ENCODE peak calls at places on chromosomes 2 and 18, in five cellular contexts. Y is neuronal stem cell, D is H1, S is trophoblast cell, G is mesenchymal stem cell. P is an unnamed sample.

GRCh38 chr2:221708916-221709315 is 136.8 kb upstream of the EPHA4 start:
- DNase-seq in Y (no peak), D (no peak), S (no peak), G (no peak), P (no peak)

GRCh38 chr2:224736227-224736626 is 20.1 kb upstream of the CCDC195 start:
- DNase-seq in Y (no peak), D (no peak), S (no peak), G (no peak), P (no peak)

GRCh38 chr2:61689526-61689925 is 151.4 kb upstream of the XPO1 start:
- DNase-seq in Y (no peak), D (no peak), S (no peak), G (peak), P (no peak)

GRCh38 chr2:17709897-17710296 is 43.7 kb downstream of the SMC6 start:
- DNase-seq in Y (no peak), D (no peak), S (no peak), G (no peak), P (no peak)

GRCh38 chr2:178385595-178386148 is 65.3 kb downstream of the PRKRA start:
- DNase-seq in Y (no peak), D (no peak), S (peak), G (no peak), P (no peak)

GRCh38 chr2:19536136-19536535 is 177.7 kb upstream of the OSR1 start:
- DNase-seq in Y (peak), D (no peak), S (no peak), G (peak), P (no peak)

GRCh38 chr2:68251855-68252406 is 401 bp downstream of the PPP3R1 start:
- DNase-seq in Y (peak), D (no peak), S (peak), G (no peak), P (peak)

GRCh38 chr18:40250218-40250617 is 1704.8 kb upstream of the PIK3C3 start:
- DNase-seq in Y (no peak), D (no peak), S (no peak), G (no peak), P (no peak)

GRCh38 chr2:200177971-200178911 is 128.3 kb upstream of the SPATS2L start:
- DNase-seq in Y (no peak), D (no peak), S (no peak), G (no peak), P (no peak)

GRCh38 chr2:52072949-52073348 is 1041.0 kb upstream of the NRXN1 start:
- DNase-seq in Y (no peak), D (no peak), S (no peak), G (no peak), P (no peak)

GRCh38 chr18:3397786-3398185 is 52.2 kb upstream of the TGIF1 start:
- DNase-seq in Y (no peak), D (no peak), S (no peak), G (no peak), P (no peak)

GRCh38 chr2:166057363-166058169 is 70.3 kb downstream of the SCN1A start:
- DNase-seq in Y (peak), D (no peak), S (peak), G (peak), P (no peak)

GRCh38 chr2:189178007-189178406 is 1.6 kb downstream of the COL5A2 start:
- DNase-seq in Y (no peak), D (no peak), S (no peak), G (peak), P (no peak)
- H2BK12ac ChIP-seq in Y (no peak), D (no peak), S (no peak), G (no peak), P (no peak)

GRCh38 chr2:216661051-216661450 is 27.8 kb downstream of the IGFBP2 start:
- DNase-seq in Y (no peak), D (no peak), S (no peak), G (no peak), P (no peak)

GRCh38 chr2:216657963-216658362 is 24.7 kb downstream of the IGFBP2 start:
- DNase-seq in Y (no peak), D (no peak), S (no peak), G (no peak), P (no peak)

GRCh38 chr2:216658702-216659231 is 25.5 kb downstream of the IGFBP2 start:
- DNase-seq in Y (no peak), D (no peak), S (no peak), G (no peak), P (no peak)

GRCh38 chr2:216660496-216660895 is 27.3 kb downstream of the IGFBP2 start:
- DNase-seq in Y (no peak), D (no peak), S (no peak), G (no peak), P (no peak)

GRCh38 chr2:216659301-216659700 is 26.1 kb downstream of the IGFBP2 start:
- DNase-seq in Y (no peak), D (no peak), S (no peak), G (no peak), P (no peak)
- H2BK12ac ChIP-seq in Y (no peak), D (no peak), S (no peak), G (no peak), P (no peak)

GRCh38 chr2:240918258-240919091 is 12.3 kb downstream of the CROCC2 start:
- DNase-seq in Y (no peak), D (no peak), S (no peak), G (no peak), P (peak)
- H2BK12ac ChIP-seq in Y (no peak), D (no peak), S (no peak), G (no peak), P (no peak)

GRCh38 chr2:204126705-204127104 is 190.1 kb downstream of the ICOS start:
- DNase-seq in Y (no peak), D (no peak), S (no peak), G (no peak), P (no peak)

GRCh38 chr2:204124140-204124750 is 187.7 kb downstream of the ICOS start:
- DNase-seq in Y (no peak), D (no peak), S (no peak), G (no peak), P (no peak)

GRCh38 chr2:204131621-204132020 is 195.1 kb downstream of the ICOS start:
- DNase-seq in Y (no peak), D (no peak), S (no peak), G (no peak), P (no peak)

GRCh38 chr2:204129591-204130270 is 193.2 kb downstream of the ICOS start:
- DNase-seq in Y (no peak), D (no peak), S (peak), G (no peak), P (no peak)

GRCh38 chr2:204127238-204127637 is 190.7 kb downstream of the ICOS start:
- DNase-seq in Y (no peak), D (no peak), S (no peak), G (no peak), P (no peak)
- H2BK12ac ChIP-seq in Y (no peak), D (no peak), S (no peak), G (no peak), P (no peak)

GRCh38 chr18:31548825-31549224 is 42.9 kb upstream of the TTR start:
- DNase-seq in Y (no peak), D (no peak), S (no peak), G (no peak), P (no peak)
- H2BK12ac ChIP-seq in Y (no peak), D (no peak), S (no peak), G (no peak), P (no peak)

P was measured in H9.